ENCODE peak calls at places on chromosomes 11 and 22, in seven cellular contexts. V, C, W, K, O, N and R are unnamed samples.

GRCh38 chr11:64204464-64204989 is 2.0 kb upstream of the FERMT3 start:
- DNase-seq in V (peak), C (peak), W (peak), K (peak), O (peak), N (peak), R (peak)

GRCh38 chr11:3984896-3985295 is 109.7 kb upstream of the RRM1 start:
- DNase-seq in V (no peak), C (no peak), W (no peak), K (no peak), O (peak), N (peak), R (no peak)

GRCh38 chr11:2142762-2143202 is 3.6 kb upstream of the IGF2 start:
- DNase-seq in V (no peak), C (no peak), W (no peak), K (no peak), O (no peak), N (peak), R (no peak)

GRCh38 chr11:290621-291231 is 1.8 kb downstream of the PGGHG start:
- DNase-seq in V (peak), C (no peak), W (peak), K (no peak), O (no peak), N (no peak), R (no peak)

GRCh38 chr11:65859812-65860277 is 388 bp upstream of the MUS81 start:
- DNase-seq in V (peak), C (no peak), W (no peak), K (no peak), O (no peak), N (no peak), R (no peak)

GRCh38 chr11:95138448-95138847 is 48.8 kb downstream of the ENDOD1 start:
- DNase-seq in V (no peak), C (no peak), W (no peak), K (no peak), O (no peak), N (no peak), R (no peak)

GRCh38 chr22:48660795-48661740 is 1166.6 kb downstream of the BRD1 start:
- DNase-seq in V (no peak), C (no peak), W (no peak), K (no peak), O (no peak), N (no peak), R (no peak)

GRCh38 chr22:40922484-40923303 is 28.5 kb upstream of the RBX1 start:
- DNase-seq in V (no peak), C (no peak), W (no peak), K (peak), O (peak), N (peak), R (peak)

GRCh38 chr11:124867700-124868099 is 2.5 kb downstream of the ROBO3 start:
- DNase-seq in V (no peak), C (no peak), W (no peak), K (no peak), O (peak), N (peak), R (no peak)

GRCh38 chr22:48532986-48533385 is 1294.7 kb downstream of the BRD1 start:
- DNase-seq in V (no peak), C (no peak), W (no peak), K (no peak), O (no peak), N (no peak), R (no peak)

GRCh38 chr11:12235549-12235944 is 125.2 kb downstream of the MICAL2 start:
- DNase-seq in V (no peak), C (no peak), W (no peak), K (no peak), O (peak), N (no peak), R (no peak)

GRCh38 chr11:57480409-57481137 is 20.2 kb downstream of the RTN4RL2 start:
- DNase-seq in V (peak), C (peak), W (peak), K (no peak), O (peak), N (no peak), R (no peak)

GRCh38 chr11:12526789-12527188 is 147.4 kb upstream of the TEAD1 start:
- DNase-seq in V (no peak), C (no peak), W (no peak), K (peak), O (peak), N (peak), R (no peak)

GRCh38 chr11:66950113-66950535 is 8.1 kb downstream of the PC start:
- DNase-seq in V (no peak), C (no peak), W (peak), K (no peak), O (peak), N (peak), R (peak)

GRCh38 chr11:108854366-108854765 is 189.5 kb downstream of the DDX10 start:
- DNase-seq in V (no peak), C (no peak), W (no peak), K (no peak), O (peak), N (no peak), R (no peak)

GRCh38 chr11:18776324-18776723 is 15.3 kb downstream of the PTPN5 start:
- DNase-seq in V (no peak), C (no peak), W (no peak), K (no peak), O (no peak), N (no peak), R (no peak)

GRCh38 chr11:31267720-31268119 is 101.8 kb downstream of the DCDC1 start:
- DNase-seq in V (no peak), C (no peak), W (no peak), K (no peak), O (no peak), N (no peak), R (no peak)

GRCh38 chr11:31262761-31263160 is 106.8 kb downstream of the DCDC1 start:
- DNase-seq in V (no peak), C (no peak), W (no peak), K (no peak), O (peak), N (peak), R (no peak)

DNA sequence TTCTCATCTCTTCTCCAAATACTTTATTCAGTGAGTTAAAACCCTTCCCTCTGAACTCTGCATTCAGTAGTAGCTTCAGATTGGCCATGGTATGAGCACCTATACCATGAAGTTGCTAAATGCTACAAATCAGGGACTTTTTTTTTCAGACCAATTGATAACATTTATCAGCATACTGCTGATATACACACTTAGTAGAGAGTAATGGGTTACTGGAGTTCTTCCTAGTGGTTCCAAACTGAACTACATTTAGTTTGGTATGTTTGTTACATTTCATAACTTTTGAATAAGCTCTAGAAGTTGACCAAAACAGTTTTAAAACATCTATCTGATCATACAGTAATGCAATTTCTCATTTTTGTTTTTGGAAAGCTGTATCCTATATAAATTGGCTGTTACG is 104.7 kb downstream of the DCDC1 start:
- DNase-seq in V (no peak), C (no peak), W (no peak), K (no peak), O (no peak), N (no peak), R (no peak)
- TF ChIP-seq CTCF in V (no peak), C (no peak), W (no peak), K (no peak), O (no peak), N (no peak), R (no peak)

GRCh38 chr11:129800655-129801054 is 15.0 kb upstream of the TMEM45B start:
- DNase-seq in V (no peak), C (no peak), W (no peak), K (no peak), O (no peak), N (no peak), R (no peak)

GRCh38 chr11:129798212-129798611 is 17.4 kb upstream of the TMEM45B start:
- DNase-seq in V (no peak), C (no peak), W (no peak), K (no peak), O (no peak), N (no peak), R (no peak)

GRCh38 chr11:129804012-129804411 is 11.6 kb upstream of the TMEM45B start:
- DNase-seq in V (no peak), C (no peak), W (no peak), K (no peak), O (no peak), N (no peak), R (no peak)

GRCh38 chr11:129803533-129803932 is 12.1 kb upstream of the TMEM45B start:
- DNase-seq in V (no peak), C (no peak), W (no peak), K (no peak), O (no peak), N (no peak), R (no peak)
- H3K4me3 ChIP-seq in V (no peak), C (no peak), W (no peak), K (no peak), O (no peak), N (no peak), R (no peak)

GRCh38 chr11:132300283-132300682 is 929.9 kb downstream of the NTM start:
- DNase-seq in V (no peak), C (no peak), W (no peak), K (no peak), O (no peak), N (no peak), R (no peak)
- TF ChIP-seq CTCF in V (no peak), C (no peak), W (no peak), K (peak), O (peak), N (peak), R (peak)

GRCh38 chr11:92311616-92312449 is 87.2 kb downstream of the FAT3 start:
- DNase-seq in V (no peak), C (no peak), W (no peak), K (no peak), O (no peak), N (no peak), R (no peak)
- H3K4me3 ChIP-seq in V (no peak), C (no peak), W (no peak), K (no peak), O (no peak), N (no peak), R (no peak)